ENCODE peak calls at places on chromosomes 6 and 20, in ten cellular contexts. Q is RWPE2, W is A549, K is sigmoid colon, N is tibial artery, I is IMR-90, E is cardiac muscle cell, V is uterus, P is suprapubic skin, R is pancreas. T is an unnamed sample. For H3K9me3 and H3K4me1, the result is how much of the 10 kb centered on the place peaks cover.

GRCh38 chr6:157943964-157944283 is 37.7 kb upstream of the SYNJ2 start:
- DNase-seq in Q (no peak), W (no peak), K (no peak), N (no peak), I (no peak), E (no peak), V (no peak), P (no peak), R (no peak), T (no peak)

GRCh38 chr6:129370268-129370916 is 339.6 kb downstream of the ARHGAP18 start:
- DNase-seq in Q (no peak), W (peak), K (no peak), N (no peak), I (peak), E (peak), V (peak), P (no peak), R (no peak), T (peak)

GRCh38 chr6:139368661-139369060 is 5.8 kb downstream of the CITED2 start:
- DNase-seq in Q (no peak), W (no peak), K (no peak), N (no peak), I (no peak), E (no peak), V (no peak), P (no peak), R (no peak), T (no peak)

GRCh38 chr20:43459022-43459942 is 1.6 kb downstream of the SRSF6 start:
- DNase-seq in Q (no peak), W (peak), K (no peak), N (no peak), I (peak), E (peak), V (peak), P (peak), R (no peak), T (peak)

GRCh38 chr6:64538760-64539159 is 903.2 kb downstream of the PHF3 start:
- DNase-seq in Q (no peak), W (no peak), K (no peak), N (no peak), I (no peak), E (no peak), V (no peak), P (no peak), R (no peak), T (no peak)

GRCh38 chr6:50602191-50602810 is 111.0 kb upstream of the TFAP2D start:
- DNase-seq in Q (no peak), W (peak), K (no peak), N (no peak), I (peak), E (peak), V (no peak), P (no peak), R (no peak), T (no peak)

GRCh38 chr20:5652626-5653573 is 97.3 kb upstream of the SHLD1 start:
- DNase-seq in Q (peak), W (peak), K (no peak), N (peak), I (peak), E (peak), V (no peak), P (no peak), R (no peak), T (no peak)

GRCh38 chr6:5302995-5303622 is 41.8 kb downstream of the FARS2 start:
- DNase-seq in Q (peak), W (peak), K (no peak), N (no peak), I (peak), E (peak), V (no peak), P (no peak), R (peak), T (peak)

GRCh38 chr6:38021029-38021428 is 201.5 kb downstream of the ZFAND3 start:
- DNase-seq in Q (no peak), W (no peak), K (no peak), N (no peak), I (no peak), E (no peak), V (no peak), P (no peak), R (no peak), T (no peak)

GRCh38 chr20:63847374-63848002 is 13.8 kb upstream of the ABHD16B start:
- DNase-seq in Q (no peak), W (no peak), K (no peak), N (no peak), I (no peak), E (peak), V (peak), P (no peak), R (no peak), T (no peak)

GRCh38 chr20:34110025-34111013 is 1.7 kb downstream of the EIF2S2 start:
- DNase-seq in Q (no peak), W (no peak), K (no peak), N (no peak), I (peak), E (peak), V (no peak), P (no peak), R (no peak), T (no peak)

GRCh38 chr20:39960522-39961420 is 728.3 kb downstream of the MAFB start:
- DNase-seq in Q (no peak), W (no peak), K (peak), N (no peak), I (no peak), E (no peak), V (peak), P (no peak), R (no peak), T (peak)

GRCh38 chr20:31817461-31817860 is 1.7 kb upstream of the MYLK2 start:
- DNase-seq in Q (peak), W (no peak), K (no peak), N (peak), I (no peak), E (no peak), V (no peak), P (no peak), R (no peak), T (no peak)

GRCh38 chr20:21436186-21436585 is 38.9 kb upstream of the NKX2-4 start:
- DNase-seq in Q (no peak), W (peak), K (no peak), N (no peak), I (peak), E (peak), V (no peak), P (no peak), R (no peak), T (no peak)

GRCh38 chr20:20743511-20744169 is 31.2 kb upstream of the RALGAPA2 start:
- DNase-seq in Q (no peak), W (no peak), K (peak), N (peak), I (no peak), E (peak), V (peak), P (peak), R (no peak), T (no peak)

GRCh38 chr20:38751360-38751976 is 3.2 kb downstream of the ACTR5 start:
- DNase-seq in Q (no peak), W (peak), K (no peak), N (no peak), I (peak), E (peak), V (no peak), P (no peak), R (no peak), T (no peak)

GRCh38 chr20:1833728-1834726 is 61.2 kb upstream of the SIRPA start:
- DNase-seq in Q (no peak), W (no peak), K (no peak), N (no peak), I (no peak), E (no peak), V (no peak), P (no peak), R (no peak), T (no peak)

GRCh38 chr20:24985802-24986201 is 6.7 kb downstream of the APMAP start:
- DNase-seq in Q (no peak), W (no peak), K (peak), N (peak), I (no peak), E (no peak), V (no peak), P (no peak), R (no peak), T (no peak)

GRCh38 chr6:22153384-22154158 is 143.3 kb downstream of the PRL start:
- DNase-seq in Q (no peak), W (no peak), K (no peak), N (no peak), I (peak), E (no peak), V (no peak), P (no peak), R (no peak), T (no peak)

DNA sequence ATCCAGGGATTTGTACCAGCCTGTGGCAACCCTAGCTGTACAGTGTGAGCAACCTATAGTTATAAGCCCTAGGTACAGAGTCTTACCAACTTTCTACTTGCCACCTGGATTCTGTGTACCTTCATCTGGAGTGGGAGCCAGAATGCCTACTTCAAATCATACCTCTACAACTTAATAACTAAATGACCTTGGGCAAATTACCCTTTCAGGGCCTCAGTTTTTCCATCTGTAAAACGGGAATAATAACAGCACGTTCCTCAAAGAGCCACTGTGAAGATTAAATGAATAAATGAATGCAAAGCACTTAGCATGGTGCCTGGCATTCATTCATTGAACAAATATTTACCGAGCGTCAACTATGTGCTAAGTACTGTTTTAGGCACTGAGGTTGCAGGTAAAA is 50.7 kb upstream of the FAM210B start:
- DNase-seq in Q (no peak), W (no peak), K (no peak), N (no peak), I (no peak), E (no peak), V (no peak), P (no peak), R (no peak), T (no peak)
- H3K9me3 ChIP-seq in Q (under half), W (under half), K (under half), N (under half), I (under half), E (under half), V (under half), P (under half), R (under half), T (under half)

GRCh38 chr20:58406422-58407001 is 17.5 kb downstream of the VAPB start:
- DNase-seq in Q (no peak), W (no peak), K (no peak), N (no peak), I (peak), E (no peak), V (no peak), P (no peak), R (no peak), T (no peak)

GRCh38 chr20:58405504-58406291 is 16.7 kb downstream of the VAPB start:
- DNase-seq in Q (no peak), W (no peak), K (no peak), N (no peak), I (no peak), E (peak), V (no peak), P (no peak), R (no peak), T (no peak)

GRCh38 chr20:58407201-58407873 is 18.3 kb downstream of the VAPB start:
- DNase-seq in Q (no peak), W (peak), K (no peak), N (no peak), I (peak), E (peak), V (no peak), P (no peak), R (no peak), T (no peak)

GRCh38 chr20:58407966-58408557 is 19.0 kb downstream of the VAPB start:
- DNase-seq in Q (no peak), W (no peak), K (no peak), N (no peak), I (no peak), E (peak), V (no peak), P (no peak), R (no peak), T (no peak)

DNA sequence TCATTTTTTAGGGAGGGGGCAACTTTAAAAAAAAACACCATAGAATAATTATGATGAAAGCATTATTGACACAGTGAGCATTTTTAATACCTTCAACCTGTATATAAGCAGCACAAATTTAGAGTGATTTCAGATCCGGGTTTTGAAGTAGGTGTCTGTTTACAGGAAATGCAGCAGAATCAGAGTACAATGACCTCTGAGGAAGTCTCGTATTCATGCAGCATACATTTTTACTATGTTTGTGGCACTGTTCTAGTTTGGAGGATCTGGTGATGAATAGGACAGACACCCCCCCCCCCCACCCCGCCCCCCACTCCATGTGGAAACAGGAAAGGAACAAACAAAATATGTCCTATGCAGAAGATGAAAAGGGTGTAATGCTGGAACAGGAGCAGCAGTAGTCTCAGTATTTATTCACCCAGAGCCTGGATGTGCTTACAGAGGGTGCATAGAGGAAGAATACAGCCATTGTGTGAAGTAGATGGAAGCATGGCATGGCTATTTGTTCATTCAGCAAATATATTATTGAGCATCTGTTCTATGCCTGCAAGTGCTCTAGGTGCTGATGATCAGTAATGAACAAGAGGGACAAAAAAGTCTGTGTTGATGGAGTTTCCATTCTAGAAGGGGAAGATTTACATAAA is 19.7 kb downstream of the VAPB start:
- DNase-seq in Q (no peak), W (no peak), K (no peak), N (no peak), I (no peak), E (no peak), V (no peak), P (no peak), R (no peak), T (no peak)
- H3K4me1 ChIP-seq in Q (under half), W (under half), K (under half), N (half or more), I (under half), E (under half), V (under half), P (under half), R (under half), T (under half)

DNA sequence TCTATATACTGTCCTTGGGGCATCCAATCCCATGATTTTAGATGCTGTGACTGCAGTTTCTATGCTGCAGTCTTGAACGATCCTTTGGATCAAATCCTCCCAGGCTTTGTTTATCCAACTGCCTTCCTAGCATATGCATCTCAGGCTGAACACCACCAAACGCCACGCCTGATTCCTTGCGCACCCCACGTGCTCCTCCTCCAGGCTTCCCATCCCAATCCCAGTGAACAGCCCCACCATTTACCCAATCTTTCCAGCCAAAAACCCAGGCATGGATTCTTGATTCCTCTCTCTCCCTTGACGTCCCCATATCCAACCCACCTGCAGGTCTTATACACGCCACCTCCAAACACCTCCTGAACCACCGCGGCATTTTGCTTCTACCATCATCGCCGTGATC is 7.8 kb downstream of the PDE10A start:
- DNase-seq in Q (no peak), W (no peak), K (no peak), N (no peak), I (no peak), E (no peak), V (no peak), P (no peak), R (no peak), T (no peak)
- H3K9me3 ChIP-seq in Q (under half), W (under half), K (under half), N (under half), I (under half), E (under half), V (under half), P (under half), R (under half), T (under half)

DNA sequence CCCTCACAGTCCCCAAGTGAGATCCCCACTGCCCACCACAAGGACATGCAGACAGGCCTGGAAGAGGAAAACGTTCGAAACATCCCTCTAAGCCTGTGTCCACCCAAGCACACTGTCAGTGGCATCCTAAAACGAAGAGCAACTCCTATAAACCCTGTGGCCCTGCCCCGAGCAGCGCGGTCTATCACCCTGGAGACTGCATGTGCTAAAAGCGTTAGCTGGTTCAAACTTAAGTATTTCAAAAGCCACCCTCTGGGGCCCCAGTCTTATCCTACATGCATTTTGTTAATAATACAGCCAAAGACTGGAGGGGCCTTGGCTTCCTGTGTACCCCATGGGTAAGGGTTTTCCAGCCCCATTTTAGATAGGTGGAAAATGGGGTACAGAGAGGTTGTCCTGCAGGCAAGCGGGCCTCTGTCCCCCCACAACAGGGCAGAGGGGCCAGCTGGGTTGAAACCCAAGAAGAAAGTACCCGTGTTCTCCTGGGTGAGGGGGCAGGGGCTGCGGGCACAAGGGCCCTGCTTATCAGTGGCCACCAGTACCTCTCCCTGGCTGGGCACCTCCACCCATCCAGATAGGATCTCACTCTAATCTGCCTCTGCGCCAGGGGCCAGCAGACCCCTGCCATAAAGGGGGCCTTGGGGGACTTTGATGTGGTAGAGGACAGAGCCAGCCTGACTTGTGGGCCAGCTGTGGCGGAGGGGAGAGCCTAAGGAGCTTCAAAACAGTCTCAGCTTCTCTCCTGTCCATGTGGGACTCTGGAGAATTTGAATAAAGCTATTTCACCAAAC is 28.3 kb downstream of the PREX1 start:
- DNase-seq in Q (no peak), W (no peak), K (peak), N (no peak), I (no peak), E (no peak), V (no peak), P (no peak), R (peak), T (no peak)
- H3K4me1 ChIP-seq in Q (under half), W (under half), K (under half), N (under half), I (under half), E (under half), V (under half), P (under half), R (under half), T (under half)

GRCh38 chr6:118444796-118445195 is 103.3 kb upstream of the PLN start:
- DNase-seq in Q (no peak), W (no peak), K (no peak), N (no peak), I (no peak), E (no peak), V (no peak), P (no peak), R (no peak), T (no peak)
- H3K9me3 ChIP-seq in Q (under half), W (under half), K (under half), N (under half), I (under half), E (under half), V (under half), P (under half), R (under half), T (under half)

GRCh38 chr6:2984738-2985381 is 13.5 kb upstream of the SERPINB6 start:
- DNase-seq in Q (no peak), W (no peak), K (no peak), N (no peak), I (no peak), E (no peak), V (no peak), P (no peak), R (no peak), T (no peak)
- H3K4me1 ChIP-seq in Q (under half), W (half or more), K (under half), N (under half), I (under half), E (under half), V (under half), P (half or more), R (under half), T (under half)

DNA sequence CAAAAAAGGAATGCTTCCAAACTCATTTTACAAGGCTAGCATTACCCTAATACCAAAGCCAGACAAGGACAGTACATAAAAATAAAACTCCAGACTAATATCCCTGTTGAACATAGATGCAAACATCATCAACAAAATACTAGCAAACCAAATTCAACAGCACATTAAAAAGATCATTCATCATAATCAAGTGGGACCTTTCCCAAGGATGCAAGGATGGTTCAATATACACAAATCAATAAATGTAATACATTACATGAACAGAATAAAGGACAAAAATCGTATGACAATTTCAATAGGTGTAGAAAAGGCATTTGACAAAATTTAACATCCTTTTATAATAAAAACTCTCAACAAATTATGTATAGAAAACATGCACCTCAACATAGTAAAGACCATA is 66.6 kb upstream of the CNR1 start:
- DNase-seq in Q (no peak), W (no peak), K (no peak), N (no peak), I (no peak), E (no peak), V (no peak), P (no peak), R (no peak), T (no peak)
- H3K9me3 ChIP-seq in Q (under half), W (under half), K (under half), N (under half), I (under half), E (under half), V (under half), P (under half), R (under half), T (under half)

GRCh38 chr6:111750147-111750546 is 123.1 kb downstream of the FYN start:
- DNase-seq in Q (no peak), W (no peak), K (no peak), N (no peak), I (no peak), E (no peak), V (no peak), P (no peak), R (no peak), T (no peak)
- H3K4me1 ChIP-seq in Q (under half), W (under half), K (under half), N (under half), I (under half), E (under half), V (under half), P (under half), R (under half), T (under half)

GRCh38 chr20:64766-65322 is 22.6 kb upstream of the DEFB125 start:
- DNase-seq in Q (no peak), W (no peak), K (no peak), N (no peak), I (no peak), E (no peak), V (no peak), P (no peak), R (no peak), T (no peak)
- H3K9me3 ChIP-seq in Q (under half), W (under half), K (under half), N (under half), I (under half), E (under half), V (under half), P (under half), R (under half), T (under half)